ENCODE peak calls at places on chromosomes 11 and 22, in six cellular contexts. One of them, this sample, is unnamed.
A peak's percentile ranks its signal among the peaks of the same experiment; 100 is the strongest.

GRCh38 chr22:25402501-25403283 is 161.8 kb upstream of the GRK3 start:
- DNase-seq in IMR-90: peak; percentile 59
- DNase-seq in right lobe of liver: peak; percentile 91
- DNase-seq in stomach: no peak
- DNase-seq in A549: no peak
- DNase-seq in H9: no peak
- DNase-seq in this sample: no peak

GRCh38 chr22:43533656-43534428 is 122.0 kb downstream of the MPPED1 start:
- DNase-seq in right lobe of liver: no peak
- DNase-seq in H9: no peak
- DNase-seq in stomach: no peak
- DNase-seq in IMR-90: no peak
- DNase-seq in A549: no peak
- DNase-seq in this sample: no peak

GRCh38 chr11:118437736-118438125 is 1.4 kb downstream of the KMT2A start:
- DNase-seq in A549: no peak
- DNase-seq in IMR-90: peak; percentile 13
- DNase-seq in stomach: no peak
- DNase-seq in H9: peak; percentile 52
- DNase-seq in right lobe of liver: peak; percentile 61
- DNase-seq in this sample: no peak

GRCh38 chr11:117058761-117059233 is 39.4 kb downstream of the SIK3 start:
- DNase-seq in right lobe of liver: no peak
- DNase-seq in IMR-90: peak; percentile 68
- DNase-seq in A549: no peak
- DNase-seq in H9: no peak
- DNase-seq in stomach: no peak
- DNase-seq in this sample: no peak

GRCh38 chr11:90176069-90176468 is 41.6 kb downstream of the NAALAD2 start:
- DNase-seq in H9: no peak
- DNase-seq in IMR-90: no peak
- DNase-seq in stomach: no peak
- DNase-seq in right lobe of liver: no peak
- DNase-seq in A549: no peak
- DNase-seq in this sample: no peak

GRCh38 chr11:28259177-28259843 is 151.1 kb downstream of the METTL15 start:
- DNase-seq in stomach: no peak
- DNase-seq in IMR-90: no peak
- DNase-seq in right lobe of liver: no peak
- DNase-seq in A549: no peak
- DNase-seq in H9: no peak
- DNase-seq in this sample: no peak

GRCh38 chr22:36506637-36507517 is at the start of gene FOXRED2:
- DNase-seq in IMR-90: peak; percentile 68
- DNase-seq in right lobe of liver: peak; percentile 91
- DNase-seq in stomach: peak; percentile 93
- DNase-seq in H9: peak; percentile 89
- DNase-seq in A549: peak; percentile 65
- DNase-seq in this sample: peak; percentile 84

GRCh38 chr11:93279911-93280347 is 50.6 kb upstream of the DEUP1 start:
- DNase-seq in stomach: no peak
- DNase-seq in right lobe of liver: no peak
- DNase-seq in H9: no peak
- DNase-seq in A549: no peak
- DNase-seq in IMR-90: no peak
- DNase-seq in this sample: no peak

GRCh38 chr22:43424201-43424600 is 12.4 kb downstream of the MPPED1 start:
- DNase-seq in right lobe of liver: peak; percentile 11
- DNase-seq in H9: no peak
- DNase-seq in A549: no peak
- DNase-seq in IMR-90: no peak
- DNase-seq in stomach: no peak
- DNase-seq in this sample: no peak

GRCh38 chr11:125762445-125762844 is 16.2 kb downstream of the PATE2 start:
- DNase-seq in H9: no peak
- DNase-seq in stomach: no peak
- DNase-seq in IMR-90: no peak
- DNase-seq in A549: no peak
- DNase-seq in right lobe of liver: no peak
- DNase-seq in this sample: no peak

GRCh38 chr11:76252625-76253024 is 46.3 kb upstream of the WNT11 start:
- DNase-seq in right lobe of liver: no peak
- DNase-seq in A549: no peak
- DNase-seq in IMR-90: no peak
- DNase-seq in H9: no peak
- DNase-seq in stomach: no peak
- DNase-seq in this sample: no peak

GRCh38 chr22:46031965-46032851 is 55.2 kb upstream of the WNT7B start:
- DNase-seq in A549: no peak
- DNase-seq in right lobe of liver: peak; percentile 48
- DNase-seq in IMR-90: no peak
- DNase-seq in H9: no peak
- DNase-seq in stomach: no peak
- DNase-seq in this sample: no peak

GRCh38 chr11:96310236-96310635 is 32.8 kb downstream of the MAML2 start:
- DNase-seq in stomach: no peak
- DNase-seq in H9: no peak
- DNase-seq in IMR-90: no peak
- DNase-seq in A549: no peak
- DNase-seq in right lobe of liver: no peak
- DNase-seq in this sample: no peak

GRCh38 chr11:96311120-96311568 is 31.9 kb downstream of the MAML2 start:
- DNase-seq in H9: no peak
- DNase-seq in stomach: no peak
- DNase-seq in IMR-90: peak; percentile 74
- DNase-seq in A549: no peak
- DNase-seq in right lobe of liver: no peak
- DNase-seq in this sample: no peak

GRCh38 chr11:96314326-96315050 is 28.5 kb downstream of the MAML2 start:
- DNase-seq in stomach: no peak
- DNase-seq in H9: no peak
- DNase-seq in IMR-90: peak; percentile 72
- DNase-seq in right lobe of liver: no peak
- DNase-seq in A549: no peak
- DNase-seq in this sample: no peak

GRCh38 chr11:96315476-96315875 is 27.5 kb downstream of the MAML2 start:
- DNase-seq in IMR-90: no peak
- DNase-seq in stomach: no peak
- DNase-seq in H9: no peak
- DNase-seq in right lobe of liver: no peak
- DNase-seq in A549: no peak
- DNase-seq in this sample: no peak

DNA sequence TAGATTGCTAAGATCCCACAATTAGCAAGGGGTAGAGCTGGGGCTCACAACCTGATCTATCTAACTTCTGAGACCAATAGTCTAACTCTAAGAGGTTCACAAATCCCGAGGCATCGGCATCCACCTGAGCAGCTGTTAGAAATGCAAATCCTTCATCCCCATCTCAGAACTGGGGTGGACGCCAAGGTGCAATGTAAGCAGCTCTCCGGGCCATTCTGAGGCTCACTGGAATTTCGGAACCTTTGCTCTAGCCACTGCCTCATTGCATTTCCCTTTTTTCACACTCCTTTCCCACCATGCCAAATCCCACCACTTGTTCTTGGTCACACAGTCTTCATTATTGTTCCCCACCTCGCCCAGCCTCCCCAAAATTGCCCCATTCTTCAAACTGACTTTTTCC is 29.8 kb downstream of the MAML2 start:
- DNase-seq in stomach: no peak
- DNase-seq in H9: no peak
- DNase-seq in right lobe of liver: no peak
- DNase-seq in IMR-90: no peak
- DNase-seq in A549: no peak
- DNase-seq in this sample: no peak
- H3K4me1 ChIP-seq in stomach: peaks cover 94% of the 10 kb centered on the region
- H3K4me1 ChIP-seq in H9: peaks cover 11% of the 10 kb centered on the region
- H3K4me1 ChIP-seq in right lobe of liver: no peaks in the 10 kb centered on the region
- H3K4me1 ChIP-seq in IMR-90: peaks cover 29% of the 10 kb centered on the region
- H3K4me1 ChIP-seq in A549: peaks cover 61% of the 10 kb centered on the region
- H3K4me1 ChIP-seq in this sample: peaks cover 14% of the 10 kb centered on the region

GRCh38 chr11:35066783-35067476 is 72.0 kb upstream of the CD44 start:
- DNase-seq in right lobe of liver: no peak
- DNase-seq in A549: no peak
- DNase-seq in H9: no peak
- DNase-seq in stomach: no peak
- DNase-seq in IMR-90: no peak
- DNase-seq in this sample: no peak
- H3K9me3 ChIP-seq in right lobe of liver: peaks cover 2% of the 10 kb centered on the region
- H3K9me3 ChIP-seq in A549: peaks cover 15% of the 10 kb centered on the region
- H3K9me3 ChIP-seq in H9: no peaks in the 10 kb centered on the region
- H3K9me3 ChIP-seq in stomach: no peaks in the 10 kb centered on the region
- H3K9me3 ChIP-seq in IMR-90: peaks cover 3% of the 10 kb centered on the region
- H3K9me3 ChIP-seq in this sample: no peaks in the 10 kb centered on the region

GRCh38 chr22:48660104-48660794 is 1167.4 kb downstream of the BRD1 start:
- DNase-seq in H9: no peak
- DNase-seq in stomach: no peak
- DNase-seq in IMR-90: no peak
- DNase-seq in A549: no peak
- DNase-seq in right lobe of liver: no peak
- DNase-seq in this sample: no peak

GRCh38 chr22:48662476-48663150 is 1165.1 kb downstream of the BRD1 start:
- DNase-seq in right lobe of liver: no peak
- DNase-seq in IMR-90: no peak
- DNase-seq in stomach: no peak
- DNase-seq in H9: no peak
- DNase-seq in A549: no peak
- DNase-seq in this sample: no peak

GRCh38 chr22:48659393-48659792 is 1168.3 kb downstream of the BRD1 start:
- DNase-seq in right lobe of liver: no peak
- DNase-seq in IMR-90: no peak
- DNase-seq in stomach: no peak
- DNase-seq in A549: no peak
- DNase-seq in H9: no peak
- DNase-seq in this sample: no peak

GRCh38 chr22:48661984-48662383 is 1165.7 kb downstream of the BRD1 start:
- DNase-seq in IMR-90: no peak
- DNase-seq in right lobe of liver: no peak
- DNase-seq in stomach: no peak
- DNase-seq in A549: no peak
- DNase-seq in H9: no peak
- DNase-seq in this sample: no peak

GRCh38 chr22:48660795-48661740 is 1166.6 kb downstream of the BRD1 start:
- DNase-seq in A549: no peak
- DNase-seq in IMR-90: no peak
- DNase-seq in stomach: no peak
- DNase-seq in right lobe of liver: no peak
- DNase-seq in H9: no peak
- DNase-seq in this sample: no peak
- TF ChIP-seq CTCF in A549: no peak
- TF ChIP-seq CTCF in IMR-90: no peak
- TF ChIP-seq CTCF in stomach: no peak
- TF ChIP-seq CTCF in right lobe of liver: no peak
- TF ChIP-seq CTCF in H9: no peak
- TF ChIP-seq CTCF in this sample: no peak

DNA sequence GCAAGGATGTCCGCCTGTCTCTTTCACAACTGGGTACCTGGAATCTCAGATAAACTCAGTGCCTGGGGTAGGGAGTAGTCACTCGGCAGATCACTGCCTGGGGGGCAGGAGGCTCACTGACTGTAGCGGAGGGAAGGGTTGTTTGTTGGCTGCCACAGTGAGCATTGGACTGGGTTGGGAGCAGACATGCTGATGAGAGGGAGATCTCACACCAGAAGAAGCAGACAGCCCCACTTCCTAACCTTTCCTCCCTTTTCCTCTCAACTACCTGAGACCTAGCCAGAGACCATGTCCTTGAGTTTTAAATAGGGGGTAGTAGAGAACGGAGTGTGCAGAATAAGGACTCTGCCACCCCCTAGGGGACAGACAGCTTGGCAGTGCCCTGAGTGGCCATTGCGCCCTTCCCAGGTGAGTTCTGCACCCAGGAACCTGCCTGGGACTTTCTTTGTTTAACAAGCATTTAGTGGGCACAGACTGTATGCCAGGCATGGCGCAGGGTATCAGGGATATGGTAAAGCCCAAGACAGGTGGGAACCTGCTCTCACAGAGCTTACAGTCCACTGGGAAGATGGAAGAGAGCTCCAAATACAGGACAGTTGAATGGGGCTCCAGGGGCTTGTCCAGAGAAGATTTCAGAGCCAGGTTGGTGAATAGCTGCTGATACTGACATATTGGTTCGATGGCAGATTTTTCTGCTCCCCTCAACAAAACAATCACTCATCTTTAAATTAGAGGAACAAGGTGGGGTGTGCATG is 115.7 kb upstream of the NNMT start:
- DNase-seq in stomach: peak; percentile 77
- DNase-seq in right lobe of liver: peak; percentile 70
- DNase-seq in A549: no peak
- DNase-seq in H9: peak; percentile 59
- DNase-seq in IMR-90: no peak
- DNase-seq in this sample: no peak
- H3K4me1 ChIP-seq in stomach: peaks cover 89% of the 10 kb centered on the region
- H3K4me1 ChIP-seq in right lobe of liver: no peaks in the 10 kb centered on the region
- H3K4me1 ChIP-seq in A549: no peaks in the 10 kb centered on the region
- H3K4me1 ChIP-seq in H9: no peaks in the 10 kb centered on the region
- H3K4me1 ChIP-seq in IMR-90: no peaks in the 10 kb centered on the region
- H3K4me1 ChIP-seq in this sample: peaks cover 90% of the 10 kb centered on the region

DNA sequence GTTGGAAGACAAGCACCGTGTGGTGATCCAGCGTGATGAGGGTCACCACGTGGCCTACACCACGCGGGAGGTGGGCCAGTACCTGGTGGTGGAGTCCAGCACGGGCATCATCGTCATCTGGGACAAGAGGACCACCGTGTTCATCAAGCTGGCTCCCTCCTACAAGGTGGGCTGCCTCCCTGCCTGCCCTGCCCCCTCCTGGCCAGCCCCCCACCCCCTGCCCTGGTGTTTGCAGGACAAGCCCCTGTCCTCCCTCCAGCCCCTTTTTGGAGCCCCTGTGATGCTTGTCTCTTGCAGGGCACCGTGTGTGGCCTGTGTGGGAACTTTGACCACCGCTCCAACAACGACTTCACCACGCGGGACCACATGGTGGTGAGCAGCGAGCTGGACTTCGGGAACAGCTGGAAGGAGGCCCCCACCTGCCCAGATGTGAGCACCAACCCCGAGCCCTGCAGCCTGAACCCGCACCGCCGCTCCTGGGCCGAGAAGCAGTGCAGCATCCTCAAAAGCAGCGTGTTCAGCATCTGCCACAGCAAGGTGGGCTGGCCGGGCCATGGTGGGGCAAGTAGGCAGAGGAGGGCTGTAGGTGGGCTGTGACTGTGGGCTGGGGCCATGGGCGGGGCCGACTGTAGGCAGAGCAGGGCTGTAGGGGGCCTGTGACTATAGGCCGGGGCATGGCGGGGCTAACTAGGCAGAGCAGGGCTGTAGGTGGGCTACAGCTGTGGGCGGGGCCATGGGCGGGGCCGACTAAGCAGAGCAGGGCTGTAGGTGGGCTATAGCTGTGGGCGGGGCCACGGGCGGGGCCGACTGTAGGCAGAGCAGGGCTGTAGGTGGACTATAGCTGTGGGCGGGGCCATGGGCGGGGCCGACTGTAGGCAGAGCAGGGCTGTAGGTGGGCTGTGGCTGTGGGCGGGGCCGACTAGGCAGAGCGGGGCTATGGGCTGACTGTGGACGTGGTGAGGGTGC is 13.6 kb downstream of the MUC2 start:
- DNase-seq in stomach: no peak
- DNase-seq in IMR-90: no peak
- DNase-seq in A549: no peak
- DNase-seq in H9: peak; percentile 69
- DNase-seq in right lobe of liver: no peak
- DNase-seq in this sample: no peak
- H3K9me3 ChIP-seq in stomach: no peaks in the 10 kb centered on the region
- H3K9me3 ChIP-seq in IMR-90: peaks cover 8% of the 10 kb centered on the region
- H3K9me3 ChIP-seq in A549: no peaks in the 10 kb centered on the region
- H3K9me3 ChIP-seq in H9: no peaks in the 10 kb centered on the region
- H3K9me3 ChIP-seq in right lobe of liver: no peaks in the 10 kb centered on the region
- H3K9me3 ChIP-seq in this sample: no peaks in the 10 kb centered on the region

This sample was measured in gastrocnemius medialis.